ENCODE peak calls at places on chromosomes 2 and 18, in ten cellular contexts. L, N, S, I, U, Q, D, W, B and H are unnamed samples.

GRCh38 chr18:58186258-58186948 is 142.4 kb downstream of the NEDD4L start:
- DNase-seq in B (peak), D (peak), W (no peak), U (peak), I (no peak), S (peak), Q (no peak), L (peak), N (no peak), H (peak)

GRCh38 chr2:138078153-138078552 is 113.9 kb downstream of the HNMT start:
- DNase-seq in S (no peak), W (no peak), Q (no peak), D (no peak), N (no peak), L (no peak), U (no peak), B (no peak), I (no peak), H (no peak)

GRCh38 chr2:227607969-227608368 is 6.7 kb downstream of the SCYGR3 start:
- DNase-seq in D (no peak), N (no peak), B (no peak), L (no peak), S (no peak), W (no peak), Q (no peak), I (no peak), U (no peak), H (no peak)

GRCh38 chr2:8882094-8882493 is 44.7 kb upstream of the KIDINS220 start:
- DNase-seq in N (no peak), Q (no peak), S (no peak), L (no peak), B (no peak), W (no peak), U (no peak), I (no peak), D (no peak), H (no peak)

GRCh38 chr2:143482761-143483160 is 353.5 kb downstream of the ARHGAP15 start:
- DNase-seq in B (no peak), Q (no peak), D (no peak), U (peak), N (no peak), L (no peak), I (no peak), S (no peak), W (no peak), H (no peak)

GRCh38 chr18:13874558-13874957 is 40.8 kb downstream of the MC2R start:
- DNase-seq in L (no peak), I (no peak), B (no peak), S (no peak), D (no peak), N (no peak), W (no peak), Q (no peak), U (no peak), H (no peak)

GRCh38 chr2:44642123-44642857 is 280.5 kb downstream of the CAMKMT start:
- DNase-seq in S (no peak), W (no peak), D (no peak), N (no peak), U (no peak), L (no peak), B (no peak), Q (no peak), I (no peak), H (no peak)

GRCh38 chr2:101830555-101830954 is 133.0 kb downstream of the MAP4K4 start:
- DNase-seq in S (no peak), L (no peak), U (peak), D (no peak), Q (no peak), I (no peak), W (no peak), B (no peak), N (no peak), H (no peak)

GRCh38 chr2:120934891-120935338 is 199.2 kb downstream of the GLI2 start:
- DNase-seq in I (no peak), D (no peak), N (no peak), B (no peak), U (peak), L (peak), S (peak), Q (no peak), W (peak), H (peak)

GRCh38 chr2:44746367-44746766 is 195.1 kb upstream of the SIX3 start:
- DNase-seq in B (no peak), I (no peak), W (no peak), S (no peak), L (no peak), U (no peak), Q (no peak), D (no peak), N (no peak), H (no peak)

GRCh38 chr2:109102588-109103233 is 26.3 kb upstream of the SH3RF3 start:
- DNase-seq in Q (no peak), N (peak), B (no peak), D (no peak), U (no peak), S (no peak), W (no peak), I (no peak), L (no peak), H (no peak)

GRCh38 chr2:8632755-8633154 is 49.1 kb upstream of the ID2 start:
- DNase-seq in W (no peak), Q (no peak), U (no peak), I (no peak), L (no peak), N (no peak), D (no peak), S (no peak), B (no peak), H (no peak)

GRCh38 chr18:4126939-4127338 is 328.2 kb downstream of the DLGAP1 start:
- DNase-seq in I (no peak), N (no peak), W (no peak), U (no peak), B (no peak), S (no peak), Q (no peak), L (no peak), D (no peak), H (no peak)

GRCh38 chr18:46281185-46282176 is 177.3 kb downstream of the HAUS1 start:
- DNase-seq in D (peak), S (peak), L (peak), U (peak), W (peak), I (peak), N (peak), B (peak), Q (peak), H (peak)

GRCh38 chr2:60047944-60048525 is 505.4 kb downstream of the BCL11A start:
- DNase-seq in Q (no peak), W (no peak), S (no peak), N (no peak), U (no peak), B (no peak), I (no peak), L (no peak), D (peak), H (no peak)

GRCh38 chr18:5546660-5547059 is 2.9 kb upstream of the EPB41L3 start:
- DNase-seq in U (peak), I (no peak), Q (no peak), W (no peak), D (no peak), S (no peak), L (no peak), N (no peak), B (no peak), H (no peak)

GRCh38 chr2:151363709-151364108 is 6.3 kb downstream of the TNFAIP6 start:
- DNase-seq in S (no peak), Q (no peak), L (no peak), N (no peak), W (no peak), D (peak), I (no peak), B (no peak), U (no peak), H (no peak)
- H3K27ac ChIP-seq in S (no peak), Q (no peak), L (no peak), N (no peak), W (no peak), D (no peak), I (no peak), B (no peak), U (no peak), H (no peak)

DNA sequence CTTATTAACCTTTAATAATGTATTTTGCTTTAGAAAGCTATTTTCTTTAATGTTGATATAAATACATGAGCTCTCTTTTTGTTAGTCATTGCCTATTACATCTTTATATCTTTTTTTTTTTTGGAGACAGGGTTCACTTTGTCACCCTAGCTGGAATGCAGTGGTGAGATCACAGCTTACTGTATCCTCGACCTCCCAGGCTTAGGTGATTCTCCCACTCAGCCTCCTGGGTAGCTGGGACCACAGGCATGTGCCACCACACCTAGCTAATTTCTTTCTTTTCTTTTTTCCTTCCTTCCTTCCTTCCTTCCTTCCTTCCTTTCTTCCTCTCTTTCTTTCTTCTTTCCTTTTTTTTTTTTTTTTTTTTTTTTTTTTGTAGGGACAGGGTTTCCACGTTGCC is 15.4 kb downstream of the NAB1 start:
- DNase-seq in S (no peak), L (no peak), Q (no peak), W (no peak), U (peak), N (no peak), I (no peak), B (no peak), D (no peak), H (no peak)
- H3K27ac ChIP-seq in S (no peak), L (no peak), Q (no peak), W (no peak), U (no peak), N (no peak), I (no peak), B (no peak), D (no peak), H (no peak)

DNA sequence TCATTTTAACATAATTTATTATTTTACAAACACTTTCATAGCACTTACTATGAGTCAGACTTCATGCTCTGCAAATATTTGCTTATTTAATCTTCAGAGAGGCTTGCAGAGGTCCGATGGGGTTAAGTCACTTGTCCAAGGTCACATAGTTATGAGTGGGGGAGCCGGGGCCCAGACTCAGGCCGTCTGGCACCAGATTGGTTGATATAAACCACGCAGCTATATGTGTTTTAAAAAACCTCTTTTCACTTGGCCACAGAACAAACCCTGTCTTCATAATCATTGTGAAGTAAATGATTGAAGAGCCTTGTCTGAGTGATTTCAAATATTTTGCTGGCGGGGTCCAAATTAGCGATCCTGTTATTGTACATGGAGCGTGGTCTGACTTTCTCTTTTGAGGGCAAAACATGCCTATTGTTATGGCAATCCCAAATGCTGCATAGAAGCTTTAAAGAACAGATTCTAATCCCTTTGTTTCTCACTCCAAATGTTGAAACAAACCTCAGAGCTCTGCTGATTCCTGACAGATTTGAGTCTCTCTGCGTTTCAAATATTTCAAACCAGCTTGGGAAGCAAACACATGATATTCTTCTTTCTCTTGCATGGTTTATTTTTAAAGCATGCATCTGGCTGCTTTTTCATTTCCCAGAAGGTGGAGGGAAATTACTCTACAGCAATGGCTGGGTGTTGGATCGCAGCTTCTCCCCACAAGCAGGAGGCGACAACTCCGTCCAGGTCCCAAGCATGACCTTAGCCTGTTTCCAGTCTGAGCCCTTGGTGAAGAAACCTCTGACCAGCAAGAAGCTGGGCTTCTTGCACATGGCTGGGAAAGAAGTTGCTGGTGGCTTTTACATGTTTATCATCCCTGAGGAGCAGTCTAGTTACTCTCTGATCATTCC is 142.4 kb downstream of the DDX1 start:
- DNase-seq in N (no peak), S (no peak), D (no peak), B (no peak), I (no peak), L (no peak), U (peak), Q (no peak), W (no peak), H (no peak)
- H3K27ac ChIP-seq in N (no peak), S (no peak), D (peak), B (peak), I (no peak), L (no peak), U (no peak), Q (no peak), W (no peak), H (no peak)

DNA sequence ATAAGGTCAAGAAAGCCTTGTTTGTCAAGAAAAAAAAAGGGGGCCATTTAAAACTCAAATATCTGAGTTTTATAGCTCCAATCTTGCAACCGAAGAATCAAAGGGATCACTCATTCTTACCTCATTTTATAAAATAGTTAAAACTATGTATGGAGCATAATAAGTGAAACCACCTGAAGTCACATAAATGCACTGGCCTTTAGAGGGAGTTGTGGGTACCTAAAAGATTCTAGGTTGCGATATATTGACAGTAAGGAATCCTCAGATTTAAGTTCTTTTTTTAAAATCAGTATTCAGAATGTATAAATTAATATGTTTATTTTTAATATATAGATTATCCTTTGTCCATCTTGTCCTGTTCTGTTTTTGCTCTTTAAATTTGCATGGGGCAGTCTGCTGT is 3.4 kb downstream of the ARHGAP28 start:
- DNase-seq in N (no peak), L (no peak), W (no peak), U (no peak), D (no peak), S (no peak), Q (no peak), B (no peak), I (no peak), H (no peak)
- H3K27ac ChIP-seq in N (no peak), L (no peak), W (no peak), U (no peak), D (no peak), S (no peak), Q (no peak), B (no peak), I (no peak), H (no peak)

DNA sequence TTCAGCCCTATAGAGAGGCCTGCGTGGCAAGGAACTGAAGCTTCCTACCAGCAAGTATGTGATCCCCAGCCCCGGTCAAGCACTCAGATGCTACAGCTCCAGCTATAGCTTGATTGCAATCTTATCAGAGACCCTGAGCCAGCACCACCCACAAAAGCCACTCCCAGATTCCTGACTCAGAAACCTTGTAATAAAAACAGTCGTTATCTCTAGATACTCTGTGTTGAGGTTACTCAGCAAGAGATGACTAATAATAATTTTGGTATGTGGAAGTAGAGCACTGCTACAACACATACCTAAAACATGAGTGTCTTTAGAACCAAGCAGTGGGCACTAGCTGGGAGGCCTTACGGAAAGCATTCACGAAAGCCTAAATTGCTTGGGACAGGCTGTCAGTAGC is 216.9 kb downstream of the UXS1 start:
- DNase-seq in S (no peak), B (no peak), I (no peak), U (peak), D (no peak), Q (no peak), L (peak), N (no peak), W (peak), H (peak)
- H3K27ac ChIP-seq in S (no peak), B (no peak), I (no peak), U (no peak), D (no peak), Q (no peak), L (no peak), N (no peak), W (no peak), H (peak)

GRCh38 chr2:240437181-240437860 is 1.9 kb downstream of the GPC1 start:
- DNase-seq in S (no peak), N (peak), L (no peak), I (no peak), Q (no peak), D (no peak), U (no peak), W (no peak), B (no peak), H (no peak)
- H3K27ac ChIP-seq in S (peak), N (no peak), L (peak), I (no peak), Q (no peak), D (peak), U (peak), W (peak), B (no peak), H (peak)

DNA sequence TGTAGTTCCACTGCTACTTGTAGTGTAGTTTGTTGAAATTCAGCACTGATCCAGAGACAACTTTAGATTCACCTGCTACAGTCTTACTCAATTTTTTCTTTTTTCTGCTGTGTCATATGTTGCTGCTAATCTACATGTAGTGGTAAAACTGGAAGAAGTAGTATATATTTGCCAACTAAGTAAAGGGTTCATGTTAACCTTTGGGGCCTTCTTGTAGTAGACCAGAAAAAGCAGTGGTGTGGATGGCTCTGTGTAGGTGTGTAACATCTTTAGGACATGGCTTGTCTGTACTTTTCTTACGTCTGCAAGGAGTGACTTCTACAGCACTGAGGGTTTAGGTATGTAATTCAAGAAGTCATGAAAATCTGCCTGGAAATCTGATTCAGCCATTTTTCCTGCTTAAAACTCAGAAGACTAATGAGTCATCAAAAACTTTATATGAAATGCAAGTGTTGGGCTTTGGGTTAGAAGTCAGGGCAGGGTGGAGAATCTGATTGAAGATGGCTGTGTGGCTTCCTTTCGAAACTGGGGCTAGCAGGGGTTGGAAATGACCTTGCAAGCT is 8.4 kb downstream of the PTPRM start:
- DNase-seq in N (no peak), Q (no peak), W (no peak), U (peak), I (no peak), D (no peak), B (no peak), S (no peak), L (no peak), H (no peak)
- H3K27ac ChIP-seq in N (no peak), Q (no peak), W (peak), U (no peak), I (no peak), D (peak), B (peak), S (no peak), L (no peak), H (peak)

GRCh38 chr2:146193619-146194018 is 1651.2 kb upstream of the ACVR2A start:
- DNase-seq in Q (no peak), U (no peak), I (no peak), W (no peak), N (no peak), D (no peak), B (no peak), L (no peak), S (no peak), H (no peak)
- H3K27ac ChIP-seq in Q (no peak), U (no peak), I (no peak), W (no peak), N (no peak), D (no peak), B (no peak), L (no peak), S (no peak), H (no peak)

GRCh38 chr2:205903549-205904129 is 182.3 kb downstream of the INO80D start:
- DNase-seq in B (peak), W (peak), Q (no peak), N (no peak), D (no peak), U (no peak), S (no peak), L (no peak), I (peak), H (no peak)

GRCh38 chr2:205904873-205905272 is 181.1 kb downstream of the INO80D start:
- DNase-seq in N (no peak), B (no peak), S (no peak), W (no peak), L (no peak), I (no peak), U (no peak), Q (no peak), D (no peak), H (no peak)

GRCh38 chr2:205908491-205909193 is 177.3 kb downstream of the INO80D start:
- DNase-seq in W (no peak), I (no peak), U (peak), Q (no peak), D (no peak), L (no peak), N (no peak), S (no peak), B (no peak), H (no peak)

GRCh38 chr2:205909194-205909572 is 176.8 kb downstream of the INO80D start:
- DNase-seq in L (no peak), S (peak), B (no peak), N (no peak), U (no peak), D (no peak), Q (no peak), W (no peak), I (no peak), H (no peak)

GRCh38 chr2:205906419-205906818 is 179.6 kb downstream of the INO80D start:
- DNase-seq in W (no peak), I (no peak), B (no peak), U (no peak), N (no peak), Q (no peak), L (no peak), S (no peak), D (no peak), H (no peak)
- H3K27ac ChIP-seq in W (no peak), I (no peak), B (no peak), U (no peak), N (no peak), Q (no peak), L (no peak), S (no peak), D (no peak), H (no peak)